ENCODE peak calls at places on chromosomes 11 and 22, in four cellular contexts. Y is HCT116, X is K562, G is HepG2. C is an unnamed sample.

GRCh38 chr22:43861529-43861928 is 784 bp downstream of the SULT4A1 start:
- DNase-seq in Y (no peak), X (no peak), G (no peak), C (no peak)

GRCh38 chr22:23294221-23294620 is 113.9 kb downstream of the BCR start:
- DNase-seq in Y (no peak), X (no peak), G (no peak), C (no peak)

GRCh38 chr11:96303067-96303466 is 39.9 kb downstream of the MAML2 start:
- DNase-seq in Y (no peak), X (peak; percentile 34), G (no peak), C (no peak)

GRCh38 chr11:33734441-33735165 is 1.6 kb downstream of the CD59 start:
- DNase-seq in Y (no peak), X (peak; percentile 41), G (no peak), C (no peak)

GRCh38 chr11:77503006-77503405 is 29.1 kb upstream of the PAK1 start:
- DNase-seq in Y (no peak), X (peak; percentile 30), G (no peak), C (no peak)

GRCh38 chr22:36383110-36383581 is 4.6 kb downstream of the MYH9 start:
- DNase-seq in Y (no peak), X (peak; percentile 68), G (no peak), C (no peak)

GRCh38 chr22:42473484-42474193 is 41.4 kb upstream of the NFAM1 start:
- DNase-seq in Y (peak; percentile 73), X (peak; percentile 60), G (peak; percentile 53), C (peak; percentile 22)

GRCh38 chr11:64356498-64357411 is 2.2 kb upstream of the RPS6KA4 start:
- DNase-seq in Y (peak; percentile 80), X (peak; percentile 94), G (peak; percentile 65), C (peak; percentile 62)

GRCh38 chr11:113176971-113177370 is 137.4 kb upstream of the TTC12 start:
- DNase-seq in Y (no peak), X (no peak), G (no peak), C (no peak)

GRCh38 chr11:105609341-105609781 is 512 bp upstream of the GRIA4 start:
- DNase-seq in Y (peak; percentile 23), X (peak; percentile 3), G (peak; percentile 8), C (no peak)

GRCh38 chr11:47886096-47886495 is 37.9 kb upstream of the NUP160 start:
- DNase-seq in Y (no peak), X (no peak), G (no peak), C (no peak)

GRCh38 chr22:46779651-46780050 is 17.2 kb downstream of the TBC1D22A start:
- DNase-seq in Y (no peak), X (no peak), G (no peak), C (no peak)

GRCh38 chr22:29722587-29722986 is 2.8 kb downstream of the CABP7 start:
- DNase-seq in Y (no peak), X (no peak), G (no peak), C (no peak)

GRCh38 chr11:79066456-79067354 is 374.1 kb downstream of the TENM4 start:
- DNase-seq in Y (no peak), X (no peak), G (no peak), C (no peak)

GRCh38 chr11:122812612-122813011 is 25.7 kb upstream of the CRTAM start:
- DNase-seq in Y (no peak), X (no peak), G (no peak), C (no peak)

GRCh38 chr11:7955191-7955590 is 10.1 kb downstream of the NLRP10 start:
- DNase-seq in Y (no peak), X (no peak), G (no peak), C (peak; percentile 42)

GRCh38 chr22:30763815-30764686 is 69.4 kb downstream of the OSBP2 start:
- DNase-seq in Y (peak; percentile 59), X (peak; percentile 75), G (peak; percentile 70), C (no peak)

GRCh38 chr11:74185695-74186094 is 14.6 kb downstream of the PPME1 start:
- DNase-seq in Y (no peak), X (no peak), G (no peak), C (no peak)

GRCh38 chr11:104033134-104033533 is 3.3 kb upstream of the DDI1 start:
- DNase-seq in Y (no peak), X (no peak), G (peak; percentile 73), C (no peak)

GRCh38 chr11:13664351-13664750 is 4.1 kb upstream of the FAR1 start:
- DNase-seq in Y (no peak), X (no peak), G (no peak), C (no peak)

GRCh38 chr11:119706029-119706428 is 23.0 kb downstream of the NECTIN1 start:
- DNase-seq in Y (no peak), X (no peak), G (no peak), C (no peak)

GRCh38 chr22:27880778-27881394 is 38.2 kb downstream of the PITPNB start:
- DNase-seq in Y (peak; percentile 47), X (peak; percentile 58), G (peak; percentile 56), C (peak; percentile 30)
- TF ChIP-seq TCF7L2 in Y (no peak), X (no peak), G (no peak), C (no peak)

GRCh38 chr11:65894034-65894591 is 3.6 kb downstream of the CCDC85B start:
- DNase-seq in Y (no peak), X (no peak), G (no peak), C (no peak)

GRCh38 chr11:65888163-65888814 is at the start of gene FIBP:
- DNase-seq in Y (peak; percentile 91), X (peak; percentile 99), G (peak; percentile 90), C (no peak)

GRCh38 chr11:65892661-65893317 is 2.3 kb downstream of the CCDC85B start:
- DNase-seq in Y (no peak), X (no peak), G (no peak), C (no peak)

GRCh38 chr11:65890324-65891179 is at the start of gene CCDC85B:
- DNase-seq in Y (peak; percentile 84), X (peak; percentile 98), G (peak; percentile 84), C (no peak)

DNA sequence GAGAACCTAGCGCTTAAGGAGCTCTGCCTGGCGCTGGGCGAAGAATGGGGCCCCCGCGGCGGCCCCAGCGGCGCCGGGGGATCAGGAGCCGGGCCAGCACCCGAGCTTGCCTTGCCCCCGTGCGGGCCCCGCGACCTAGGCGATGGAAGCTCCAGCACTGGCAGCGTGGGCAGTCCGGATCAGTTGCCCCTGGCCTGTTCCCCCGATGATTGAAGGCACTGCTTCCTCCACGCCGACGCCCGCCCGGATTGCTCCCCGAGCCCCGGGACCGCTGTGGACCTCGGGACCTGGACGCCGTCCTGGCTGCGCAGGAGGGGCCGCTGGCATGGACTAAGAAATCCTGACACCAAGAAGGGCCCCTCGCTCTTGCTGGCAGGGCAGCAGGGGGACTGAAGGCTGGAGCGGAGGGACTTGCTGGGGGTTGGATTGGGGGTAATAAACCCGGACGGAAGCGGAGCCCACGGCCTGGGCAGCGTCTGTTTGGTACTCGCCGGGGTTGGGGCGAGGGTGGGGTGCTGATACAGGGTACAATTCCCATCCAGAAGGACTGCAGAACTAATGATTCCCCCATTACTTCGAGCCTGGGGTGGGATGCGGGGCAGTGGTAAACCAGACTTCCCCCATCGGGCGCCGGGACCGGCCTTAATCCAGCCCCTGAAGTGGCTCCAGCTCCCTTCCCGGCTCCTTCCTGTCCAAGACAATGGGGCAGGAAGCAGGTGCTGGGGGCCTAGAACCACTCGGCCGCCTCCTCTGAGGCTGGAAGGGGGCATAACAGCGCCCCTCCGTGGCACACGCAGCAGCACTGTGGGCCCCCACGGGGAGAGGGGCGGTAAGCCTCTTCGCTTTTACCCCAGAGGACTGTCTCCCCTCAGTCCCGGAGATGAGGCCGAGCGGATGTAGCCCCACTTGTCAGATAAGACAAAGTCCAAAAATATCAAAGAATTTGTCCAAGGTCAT is 985 bp downstream of the CCDC85B start:
- DNase-seq in Y (no peak), X (peak; percentile 80), G (peak; percentile 78), C (no peak)
- TF ChIP-seq CTCF in Y (no peak), X (peak; percentile 65), G (peak; percentile 88), C (peak; percentile 84)

DNA sequence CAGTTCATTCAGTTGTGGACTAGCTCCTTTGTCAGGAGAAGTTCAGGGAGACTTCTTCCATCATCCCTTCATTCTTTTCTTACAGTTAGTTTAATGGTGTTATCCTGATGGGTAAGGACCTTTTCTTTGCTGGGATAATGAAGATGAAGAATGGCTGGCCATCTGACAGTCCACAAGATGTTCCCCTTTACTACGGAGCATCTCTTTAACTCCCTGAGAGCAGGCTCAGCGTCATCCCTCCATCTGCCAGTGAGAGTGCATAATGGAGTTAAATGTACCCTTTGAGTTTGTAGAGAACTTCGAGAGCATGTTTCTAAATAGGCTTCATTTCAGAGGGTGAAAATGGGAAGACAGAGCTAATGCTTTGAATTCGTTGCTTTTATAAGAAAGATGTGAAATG is 1.6 kb downstream of the EP300 start:
- DNase-seq in Y (no peak), X (peak; percentile 42), G (peak; percentile 31), C (no peak)
- TF ChIP-seq TCF7L2 in Y (no peak), X (no peak), G (no peak), C (no peak)

DNA sequence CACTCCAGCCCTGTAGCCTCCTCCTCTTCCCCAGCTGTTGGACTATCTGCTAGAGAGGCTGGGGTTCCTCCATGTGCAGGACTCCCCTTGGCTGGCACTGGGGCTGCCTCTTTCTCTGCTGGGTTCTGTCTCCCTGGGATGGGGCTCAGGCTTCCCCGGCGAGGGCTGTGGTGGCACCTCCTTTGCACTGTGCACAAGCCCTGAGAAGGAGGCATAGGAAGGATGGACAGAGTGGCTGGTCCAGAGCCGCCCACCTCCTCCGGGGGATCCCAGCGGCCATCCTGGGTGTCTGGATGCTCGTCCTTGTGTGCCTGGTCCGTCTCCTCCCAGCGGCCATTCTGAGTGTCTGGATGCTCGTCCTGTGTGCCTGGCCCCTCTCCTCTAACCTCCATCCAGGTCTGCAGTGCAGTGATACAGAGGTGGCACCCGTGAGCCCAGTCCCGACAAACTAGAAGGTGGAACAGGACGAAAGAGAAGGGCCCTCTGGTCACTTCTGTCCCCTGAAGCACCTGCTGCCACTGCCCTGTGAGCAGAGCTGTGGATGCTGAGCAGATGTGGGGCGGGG is 633.7 kb downstream of the BRD1 start:
- DNase-seq in Y (no peak), X (no peak), G (no peak), C (no peak)
- TF ChIP-seq CTCF in Y (no peak), X (no peak), G (no peak), C (no peak)

GRCh38 chr22:17896552-17896951 is 122.3 kb upstream of the BID start:
- DNase-seq in Y (no peak), X (no peak), G (no peak), C (no peak)
- TF ChIP-seq TCF7L2 in Y (no peak), X (no peak), G (no peak), C (no peak)

DNA sequence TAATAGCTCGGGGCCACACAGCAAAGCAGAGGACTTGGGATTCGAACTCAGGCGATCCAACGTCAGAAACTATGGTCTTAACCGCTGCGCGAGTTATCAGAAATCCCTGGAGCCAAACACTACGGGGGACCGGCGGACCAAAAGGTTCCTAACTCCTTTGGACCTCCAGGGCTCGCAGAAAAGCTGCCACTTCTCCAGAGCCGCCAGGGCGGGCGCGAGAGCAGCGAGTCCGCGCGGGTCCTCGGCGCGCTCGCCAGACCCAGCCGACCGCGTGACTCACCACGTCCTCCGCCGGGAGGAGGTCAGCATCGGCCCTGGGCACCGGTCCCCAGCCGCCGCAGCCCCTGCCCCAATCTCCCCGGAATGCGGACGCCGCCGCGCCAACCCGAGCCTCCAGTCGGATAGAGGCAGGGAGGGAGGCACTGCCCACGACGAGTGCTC is 6.0 kb upstream of the ALX4 start:
- DNase-seq in Y (no peak), X (peak; percentile 17), G (no peak), C (no peak)
- TF ChIP-seq CTCF in Y (no peak), X (no peak), G (no peak), C (no peak)

DNA sequence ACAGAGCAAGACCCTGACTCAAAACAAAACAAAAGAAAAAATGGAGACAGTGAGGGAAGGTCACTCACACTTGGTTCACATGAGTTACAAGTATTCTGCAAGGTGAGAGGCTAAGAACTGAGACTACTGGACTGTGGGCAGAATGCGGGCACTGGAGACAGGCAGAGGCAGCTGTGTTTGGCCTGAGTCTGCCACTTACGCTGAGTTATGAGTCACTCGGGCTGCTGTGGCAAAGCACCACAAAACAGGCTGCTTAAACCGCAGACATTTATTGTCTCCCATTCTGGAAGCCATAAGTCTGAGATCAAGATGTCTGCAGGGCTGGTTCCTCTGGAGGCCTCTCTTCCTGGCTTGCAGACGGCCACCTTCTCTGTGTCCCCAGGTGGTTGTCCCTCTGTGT is 122.8 kb downstream of the SHANK2 start:
- DNase-seq in Y (no peak), X (no peak), G (no peak), C (no peak)
- TF ChIP-seq TCF7L2 in Y (no peak), X (no peak), G (no peak), C (no peak)